ENCODE peak calls at places on chromosomes 12 and 14, in nine cellular contexts. N, Y, A, O, E, S, B, L and I are unnamed samples.

GRCh38 chr12:4997939-4998338 is 45.7 kb upstream of the KCNA5 start:
- DNase-seq in N (no peak), Y (no peak), A (peak; percentile 85), O (no peak), E (no peak), S (no peak), B (no peak), L (no peak), I (peak; percentile 40)

GRCh38 chr12:7856516-7856915 is 16.2 kb downstream of the SLC2A14 start:
- DNase-seq in N (no peak), Y (no peak), A (no peak), O (no peak), E (no peak), S (no peak), B (no peak), L (no peak), I (peak; percentile 20)

GRCh38 chr12:2194571-2194970 is 141.8 kb downstream of the CACNA1C start:
- DNase-seq in N (no peak), Y (no peak), A (no peak), O (no peak), E (no peak), S (no peak), B (no peak), L (no peak), I (no peak)

GRCh38 chr12:96226801-96227348 is 32.7 kb downstream of the ELK3 start:
- DNase-seq in N (no peak), Y (no peak), A (no peak), O (no peak), E (no peak), S (no peak), B (no peak), L (no peak), I (no peak)

GRCh38 chr12:32947203-32947795 is 50.7 kb upstream of the PKP2 start:
- DNase-seq in N (no peak), Y (no peak), A (no peak), O (no peak), E (no peak), S (no peak), B (peak; percentile 3), L (no peak), I (peak; percentile 48)

GRCh38 chr12:116459921-116460666 is 99.1 kb upstream of the MAP1LC3B2 start:
- DNase-seq in N (no peak), Y (no peak), A (no peak), O (no peak), E (no peak), S (no peak), B (no peak), L (no peak), I (peak; percentile 28)

GRCh38 chr14:36556811-36557433 is 25.5 kb downstream of the NKX2-8 start:
- DNase-seq in N (no peak), Y (peak; percentile 47), A (no peak), O (no peak), E (no peak), S (peak; percentile 14), B (peak; percentile 19), L (peak; percentile 19), I (no peak)

GRCh38 chr12:132282950-132283771 is 46.2 kb downstream of the GALNT9 start:
- DNase-seq in N (no peak), Y (no peak), A (no peak), O (no peak), E (peak; percentile 66), S (no peak), B (no peak), L (no peak), I (no peak)

GRCh38 chr12:25236190-25236589 is 14.5 kb downstream of the KRAS start:
- DNase-seq in N (no peak), Y (no peak), A (no peak), O (no peak), E (no peak), S (no peak), B (no peak), L (no peak), I (no peak)

GRCh38 chr14:102592969-102593840 is 756 bp downstream of the RCOR1 start:
- DNase-seq in N (peak; percentile 30), Y (peak; percentile 48), A (peak; percentile 70), O (peak; percentile 26), E (peak; percentile 69), S (peak; percentile 34), B (no peak), L (peak; percentile 38), I (no peak)

GRCh38 chr12:53481957-53482586 is 17.2 kb downstream of the MAP3K12 start:
- DNase-seq in N (no peak), Y (no peak), A (no peak), O (no peak), E (no peak), S (no peak), B (no peak), L (no peak), I (no peak)

GRCh38 chr12:106814649-106815048 is 40.2 kb downstream of the RIC8B start:
- DNase-seq in N (no peak), Y (no peak), A (no peak), O (no peak), E (no peak), S (no peak), B (no peak), L (no peak), I (no peak)

GRCh38 chr12:29552324-29552927 is 54.9 kb upstream of the OVCH1 start:
- DNase-seq in N (peak; percentile 20), Y (peak; percentile 86), A (peak; percentile 66), O (peak; percentile 6), E (peak; percentile 48), S (peak; percentile 27), B (peak; percentile 22), L (peak; percentile 57), I (no peak)